ENCODE peak calls at places on chromosomes 7 and 10, in ten cellular contexts. F is adrenal gland; B is activated CD8-positive, alpha-beta T cell treated with anti-CD3 and anti-CD28 coated beads for 36 hours; D is glutamatergic neuron; G is foreskin fibroblast; A is kidney; C is ecto neural progenitor cell; M is OCI-LY7; W is NCI-H1092 treated with DMSO at 0.1 percent for 48 hours; U is germinal center. N is an unnamed sample.
A peak's percentile ranks its signal among the peaks of the same experiment; 100 is the strongest.

GRCh38 chr10:77636967-77637473 is 588 bp downstream of the KCNMA1 start:
- DNase-seq in F (no peak), B (no peak), D (peak; percentile 57), G (peak; percentile 50), A (peak; percentile 77), C (peak; percentile 60), M (no peak), W (no peak), U (no peak), N (no peak)

GRCh38 chr10:99709480-99710229 is 22.3 kb downstream of the COX15 start:
- DNase-seq in F (no peak), B (peak; percentile 17), D (no peak), G (peak; percentile 75), A (no peak), C (no peak), M (no peak), W (no peak), U (no peak), N (no peak)

GRCh38 chr7:151435971-151436370 is 4.0 kb downstream of the CRYGN start:
- DNase-seq in F (no peak), B (no peak), D (no peak), G (no peak), A (no peak), C (no peak), M (no peak), W (no peak), U (no peak), N (no peak)

GRCh38 chr7:68977709-68978108 is 620.6 kb upstream of the AUTS2 start:
- DNase-seq in F (no peak), B (no peak), D (no peak), G (no peak), A (no peak), C (no peak), M (no peak), W (peak; percentile 83), U (no peak), N (no peak)

GRCh38 chr10:14665304-14665703 is 109.4 kb downstream of the FAM107B start:
- DNase-seq in F (no peak), B (peak; percentile 30), D (no peak), G (peak; percentile 21), A (no peak), C (no peak), M (no peak), W (peak; percentile 38), U (no peak), N (no peak)

GRCh38 chr10:30862486-30862885 is 169.2 kb downstream of the ZNF438 start:
- DNase-seq in F (no peak), B (no peak), D (no peak), G (peak; percentile 77), A (no peak), C (no peak), M (no peak), W (no peak), U (no peak), N (peak; percentile 76)

GRCh38 chr10:33746878-33747277 is 412.4 kb upstream of the NRP1 start:
- DNase-seq in F (no peak), B (no peak), D (no peak), G (no peak), A (no peak), C (no peak), M (no peak), W (no peak), U (no peak), N (no peak)

GRCh38 chr7:17408245-17408903 is 109.9 kb downstream of the AHR start:
- DNase-seq in F (peak; percentile 91), B (no peak), D (no peak), G (peak; percentile 97), A (peak; percentile 64), C (no peak), M (no peak), W (no peak), U (no peak), N (peak; percentile 89)

GRCh38 chr10:77977975-77978759 is 51.1 kb downstream of the POLR3A start:
- DNase-seq in F (peak; percentile 72), B (no peak), D (no peak), G (no peak), A (no peak), C (no peak), M (no peak), W (no peak), U (no peak), N (no peak)